ENCODE peak calls at places on chromosomes 7 and 10, in ten cellular contexts. One of them, this sample, is unnamed.

GRCh38 chr7:52854681-52855080 is 180.8 kb upstream of the POM121L12 start:
- DNase-seq in suprapubic skin: no peak
- DNase-seq in colonic mucosa: no peak
- DNase-seq in heart left ventricle: no peak
- DNase-seq in cardiac muscle cell: no peak
- DNase-seq in iPS DF 6.9: no peak
- DNase-seq in PC-9: no peak
- DNase-seq in neural progenitor cell: no peak
- DNase-seq in body of pancreas: no peak
- DNase-seq in CD8-positive, alpha-beta memory T cell: no peak
- DNase-seq in this sample: no peak

GRCh38 chr7:131249483-131249882 is 78.2 kb upstream of the MKLN1 start:
- DNase-seq in CD8-positive, alpha-beta memory T cell: no peak
- DNase-seq in neural progenitor cell: no peak
- DNase-seq in cardiac muscle cell: no peak
- DNase-seq in heart left ventricle: no peak
- DNase-seq in body of pancreas: no peak
- DNase-seq in PC-9: no peak
- DNase-seq in suprapubic skin: no peak
- DNase-seq in colonic mucosa: no peak
- DNase-seq in iPS DF 6.9: no peak
- DNase-seq in this sample: no peak

GRCh38 chr10:59234814-59235429 is 58.5 kb downstream of the PHYHIPL start:
- DNase-seq in PC-9: no peak
- DNase-seq in iPS DF 6.9: no peak
- DNase-seq in suprapubic skin: no peak
- DNase-seq in neural progenitor cell: peak; percentile 60
- DNase-seq in colonic mucosa: peak; percentile 32
- DNase-seq in body of pancreas: peak; percentile 13
- DNase-seq in cardiac muscle cell: peak; percentile 64
- DNase-seq in heart left ventricle: no peak
- DNase-seq in CD8-positive, alpha-beta memory T cell: no peak
- DNase-seq in this sample: no peak

GRCh38 chr7:124155400-124156022 is 122.6 kb upstream of the TMEM229A start:
- DNase-seq in CD8-positive, alpha-beta memory T cell: no peak
- DNase-seq in colonic mucosa: no peak
- DNase-seq in neural progenitor cell: peak; percentile 36
- DNase-seq in PC-9: no peak
- DNase-seq in cardiac muscle cell: peak; percentile 46
- DNase-seq in suprapubic skin: no peak
- DNase-seq in iPS DF 6.9: no peak
- DNase-seq in body of pancreas: no peak
- DNase-seq in heart left ventricle: no peak
- DNase-seq in this sample: no peak

GRCh38 chr10:121406823-121407545 is 191.3 kb downstream of the FGFR2 start:
- DNase-seq in body of pancreas: no peak
- DNase-seq in PC-9: no peak
- DNase-seq in colonic mucosa: no peak
- DNase-seq in cardiac muscle cell: no peak
- DNase-seq in suprapubic skin: no peak
- DNase-seq in neural progenitor cell: no peak
- DNase-seq in heart left ventricle: no peak
- DNase-seq in iPS DF 6.9: no peak
- DNase-seq in CD8-positive, alpha-beta memory T cell: no peak
- DNase-seq in this sample: no peak

GRCh38 chr10:124066744-124067714 is 26.4 kb downstream of the CHST15 start:
- DNase-seq in CD8-positive, alpha-beta memory T cell: no peak
- DNase-seq in body of pancreas: no peak
- DNase-seq in PC-9: no peak
- DNase-seq in suprapubic skin: no peak
- DNase-seq in colonic mucosa: no peak
- DNase-seq in iPS DF 6.9: peak; percentile 33
- DNase-seq in heart left ventricle: no peak
- DNase-seq in neural progenitor cell: peak; percentile 80
- DNase-seq in cardiac muscle cell: no peak
- DNase-seq in this sample: peak; percentile 54

GRCh38 chr10:121043124-121043849 is 192.1 kb downstream of the WDR11 start:
- DNase-seq in PC-9: no peak
- DNase-seq in cardiac muscle cell: peak; percentile 12
- DNase-seq in CD8-positive, alpha-beta memory T cell: no peak
- DNase-seq in colonic mucosa: no peak
- DNase-seq in body of pancreas: no peak
- DNase-seq in iPS DF 6.9: no peak
- DNase-seq in suprapubic skin: no peak
- DNase-seq in heart left ventricle: no peak
- DNase-seq in neural progenitor cell: no peak
- DNase-seq in this sample: no peak

GRCh38 chr10:99430451-99431189 is at the start of gene GOT1:
- DNase-seq in iPS DF 6.9: peak; percentile 97
- DNase-seq in heart left ventricle: peak; percentile 98
- DNase-seq in suprapubic skin: peak; percentile 99
- DNase-seq in PC-9: peak; percentile 96
- DNase-seq in CD8-positive, alpha-beta memory T cell: peak; percentile 89
- DNase-seq in colonic mucosa: peak; percentile 98
- DNase-seq in neural progenitor cell: peak; percentile 98
- DNase-seq in body of pancreas: peak; percentile 97
- DNase-seq in cardiac muscle cell: peak; percentile 99
- DNase-seq in this sample: peak; percentile 96

GRCh38 chr10:3763035-3763456 is 22.0 kb downstream of the KLF6 start:
- DNase-seq in body of pancreas: no peak
- DNase-seq in neural progenitor cell: no peak
- DNase-seq in heart left ventricle: no peak
- DNase-seq in CD8-positive, alpha-beta memory T cell: no peak
- DNase-seq in iPS DF 6.9: no peak
- DNase-seq in colonic mucosa: peak; percentile 46
- DNase-seq in PC-9: peak; percentile 95
- DNase-seq in suprapubic skin: peak; percentile 56
- DNase-seq in cardiac muscle cell: no peak
- DNase-seq in this sample: no peak

GRCh38 chr10:3759397-3759796 is 25.6 kb downstream of the KLF6 start:
- DNase-seq in iPS DF 6.9: no peak
- DNase-seq in heart left ventricle: no peak
- DNase-seq in suprapubic skin: no peak
- DNase-seq in PC-9: no peak
- DNase-seq in neural progenitor cell: no peak
- DNase-seq in body of pancreas: no peak
- DNase-seq in cardiac muscle cell: no peak
- DNase-seq in CD8-positive, alpha-beta memory T cell: no peak
- DNase-seq in colonic mucosa: no peak
- DNase-seq in this sample: no peak

GRCh38 chr10:3760083-3760482 is 24.9 kb downstream of the KLF6 start:
- DNase-seq in heart left ventricle: no peak
- DNase-seq in colonic mucosa: no peak
- DNase-seq in suprapubic skin: peak; percentile 70
- DNase-seq in CD8-positive, alpha-beta memory T cell: no peak
- DNase-seq in body of pancreas: no peak
- DNase-seq in neural progenitor cell: no peak
- DNase-seq in iPS DF 6.9: no peak
- DNase-seq in cardiac muscle cell: no peak
- DNase-seq in PC-9: no peak
- DNase-seq in this sample: no peak

GRCh38 chr10:3761916-3762708 is 22.9 kb downstream of the KLF6 start:
- DNase-seq in PC-9: peak; percentile 96
- DNase-seq in heart left ventricle: no peak
- DNase-seq in colonic mucosa: peak; percentile 18
- DNase-seq in body of pancreas: no peak
- DNase-seq in cardiac muscle cell: no peak
- DNase-seq in iPS DF 6.9: no peak
- DNase-seq in neural progenitor cell: peak; percentile 84
- DNase-seq in suprapubic skin: peak; percentile 16
- DNase-seq in CD8-positive, alpha-beta memory T cell: no peak
- DNase-seq in this sample: no peak

GRCh38 chr10:3761111-3761686 is 23.8 kb downstream of the KLF6 start:
- DNase-seq in PC-9: peak; percentile 53
- DNase-seq in neural progenitor cell: no peak
- DNase-seq in heart left ventricle: no peak
- DNase-seq in body of pancreas: no peak
- DNase-seq in cardiac muscle cell: no peak
- DNase-seq in colonic mucosa: peak; percentile 13
- DNase-seq in iPS DF 6.9: no peak
- DNase-seq in suprapubic skin: peak; percentile 11
- DNase-seq in CD8-positive, alpha-beta memory T cell: no peak
- DNase-seq in this sample: no peak
- H3K4me1 ChIP-seq in PC-9: peaks cover 89% of the 10 kb centered on the region
- H3K4me1 ChIP-seq in neural progenitor cell: peaks cover 10% of the 10 kb centered on the region
- H3K4me1 ChIP-seq in heart left ventricle: peaks cover 10% of the 10 kb centered on the region
- H3K4me1 ChIP-seq in body of pancreas: no peaks in the 10 kb centered on the region
- H3K4me1 ChIP-seq in cardiac muscle cell: peaks cover under 1% of the 10 kb centered on the region
- H3K4me1 ChIP-seq in colonic mucosa: no peaks in the 10 kb centered on the region
- H3K4me1 ChIP-seq in iPS DF 6.9: peaks cover 3% of the 10 kb centered on the region
- H3K4me1 ChIP-seq in suprapubic skin: peaks cover 58% of the 10 kb centered on the region
- H3K4me1 ChIP-seq in CD8-positive, alpha-beta memory T cell: peaks cover 66% of the 10 kb centered on the region
- H3K4me1 ChIP-seq in this sample: no peaks in the 10 kb centered on the region

GRCh38 chr7:75885011-75885410 is 6.2 kb downstream of the RHBDD2 start:
- DNase-seq in cardiac muscle cell: no peak
- DNase-seq in heart left ventricle: no peak
- DNase-seq in iPS DF 6.9: no peak
- DNase-seq in neural progenitor cell: no peak
- DNase-seq in CD8-positive, alpha-beta memory T cell: no peak
- DNase-seq in colonic mucosa: no peak
- DNase-seq in body of pancreas: no peak
- DNase-seq in suprapubic skin: no peak
- DNase-seq in PC-9: no peak
- DNase-seq in this sample: no peak
- H3K36me3 ChIP-seq in cardiac muscle cell: peaks cover 31% of the 10 kb centered on the region
- H3K36me3 ChIP-seq in heart left ventricle: peaks cover 75% of the 10 kb centered on the region
- H3K36me3 ChIP-seq in iPS DF 6.9: peaks cover 26% of the 10 kb centered on the region
- H3K36me3 ChIP-seq in neural progenitor cell: no peaks in the 10 kb centered on the region
- H3K36me3 ChIP-seq in CD8-positive, alpha-beta memory T cell: peaks cover 49% of the 10 kb centered on the region
- H3K36me3 ChIP-seq in colonic mucosa: peaks cover 9% of the 10 kb centered on the region
- H3K36me3 ChIP-seq in body of pancreas: peaks cover 12% of the 10 kb centered on the region
- H3K36me3 ChIP-seq in suprapubic skin: peaks cover 70% of the 10 kb centered on the region
- H3K36me3 ChIP-seq in PC-9: peaks cover 13% of the 10 kb centered on the region
- H3K36me3 ChIP-seq in this sample: peaks cover 7% of the 10 kb centered on the region

GRCh38 chr10:670990-671389 is 18.5 kb downstream of the DIP2C start:
- DNase-seq in CD8-positive, alpha-beta memory T cell: no peak
- DNase-seq in body of pancreas: no peak
- DNase-seq in iPS DF 6.9: no peak
- DNase-seq in heart left ventricle: no peak
- DNase-seq in suprapubic skin: no peak
- DNase-seq in PC-9: no peak
- DNase-seq in neural progenitor cell: no peak
- DNase-seq in cardiac muscle cell: no peak
- DNase-seq in colonic mucosa: peak; percentile 12
- DNase-seq in this sample: no peak

GRCh38 chr10:670038-670437 is 19.4 kb downstream of the DIP2C start:
- DNase-seq in cardiac muscle cell: no peak
- DNase-seq in body of pancreas: no peak
- DNase-seq in CD8-positive, alpha-beta memory T cell: no peak
- DNase-seq in PC-9: no peak
- DNase-seq in iPS DF 6.9: no peak
- DNase-seq in colonic mucosa: peak; percentile 8
- DNase-seq in suprapubic skin: no peak
- DNase-seq in heart left ventricle: no peak
- DNase-seq in neural progenitor cell: no peak
- DNase-seq in this sample: no peak

GRCh38 chr10:667602-668143 is 21.8 kb downstream of the DIP2C start:
- DNase-seq in neural progenitor cell: no peak
- DNase-seq in heart left ventricle: no peak
- DNase-seq in cardiac muscle cell: no peak
- DNase-seq in PC-9: no peak
- DNase-seq in iPS DF 6.9: no peak
- DNase-seq in body of pancreas: no peak
- DNase-seq in colonic mucosa: no peak
- DNase-seq in CD8-positive, alpha-beta memory T cell: no peak
- DNase-seq in suprapubic skin: no peak
- DNase-seq in this sample: no peak

GRCh38 chr10:667096-667495 is 22.4 kb downstream of the DIP2C start:
- DNase-seq in heart left ventricle: no peak
- DNase-seq in PC-9: no peak
- DNase-seq in body of pancreas: no peak
- DNase-seq in iPS DF 6.9: no peak
- DNase-seq in colonic mucosa: no peak
- DNase-seq in neural progenitor cell: no peak
- DNase-seq in cardiac muscle cell: no peak
- DNase-seq in CD8-positive, alpha-beta memory T cell: no peak
- DNase-seq in suprapubic skin: no peak
- DNase-seq in this sample: no peak

DNA sequence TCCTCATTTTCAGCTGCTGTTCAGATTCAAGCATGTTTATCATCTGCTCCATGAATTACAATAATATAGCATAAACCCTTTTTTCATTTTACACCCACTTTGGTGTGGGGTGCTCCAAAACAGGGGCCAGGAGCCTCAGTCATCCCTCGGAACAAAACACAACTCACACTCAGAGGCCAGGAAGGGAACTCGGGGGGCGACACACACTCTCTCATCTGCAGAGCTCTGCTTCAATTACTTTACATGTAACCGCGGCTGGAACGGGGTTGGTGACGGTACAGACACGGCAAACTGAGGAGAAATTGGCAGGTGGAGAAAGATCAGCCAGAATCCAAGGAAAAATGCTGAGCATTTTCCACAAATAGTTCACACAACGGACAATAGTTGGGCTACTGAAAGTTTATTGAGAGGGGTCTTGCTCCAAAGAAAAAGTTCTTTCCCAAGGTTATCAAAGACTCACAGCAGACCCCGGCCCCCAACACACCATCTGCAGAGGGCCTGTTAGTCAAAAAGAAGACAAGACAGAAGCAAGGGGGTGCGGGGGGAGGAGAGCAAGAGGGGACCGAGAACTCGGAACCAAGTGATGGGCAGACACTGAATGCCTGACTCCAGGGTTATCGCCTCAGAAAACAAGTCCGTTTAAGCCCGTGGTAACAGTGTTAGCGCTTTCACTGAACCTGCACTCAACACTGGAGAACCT is 20.5 kb downstream of the DIP2C start:
- DNase-seq in suprapubic skin: no peak
- DNase-seq in body of pancreas: no peak
- DNase-seq in neural progenitor cell: no peak
- DNase-seq in PC-9: no peak
- DNase-seq in heart left ventricle: no peak
- DNase-seq in CD8-positive, alpha-beta memory T cell: no peak
- DNase-seq in iPS DF 6.9: no peak
- DNase-seq in colonic mucosa: no peak
- DNase-seq in cardiac muscle cell: no peak
- DNase-seq in this sample: no peak
- H3K4me1 ChIP-seq in suprapubic skin: no peaks in the 10 kb centered on the region
- H3K4me1 ChIP-seq in body of pancreas: peaks cover under 1% of the 10 kb centered on the region
- H3K4me1 ChIP-seq in neural progenitor cell: peaks cover 5% of the 10 kb centered on the region
- H3K4me1 ChIP-seq in PC-9: no peaks in the 10 kb centered on the region
- H3K4me1 ChIP-seq in heart left ventricle: peaks cover 8% of the 10 kb centered on the region
- H3K4me1 ChIP-seq in CD8-positive, alpha-beta memory T cell: no peaks in the 10 kb centered on the region
- H3K4me1 ChIP-seq in iPS DF 6.9: no peaks in the 10 kb centered on the region
- H3K4me1 ChIP-seq in colonic mucosa: no peaks in the 10 kb centered on the region
- H3K4me1 ChIP-seq in cardiac muscle cell: no peaks in the 10 kb centered on the region
- H3K4me1 ChIP-seq in this sample: no peaks in the 10 kb centered on the region

GRCh38 chr7:129421717-129422250 is 12.4 kb upstream of the STRIP2 start:
- DNase-seq in iPS DF 6.9: no peak
- DNase-seq in heart left ventricle: no peak
- DNase-seq in suprapubic skin: no peak
- DNase-seq in cardiac muscle cell: peak; percentile 9
- DNase-seq in neural progenitor cell: no peak
- DNase-seq in body of pancreas: no peak
- DNase-seq in CD8-positive, alpha-beta memory T cell: no peak
- DNase-seq in PC-9: no peak
- DNase-seq in colonic mucosa: no peak
- DNase-seq in this sample: no peak

GRCh38 chr7:129422727-129423126 is 11.5 kb upstream of the STRIP2 start:
- DNase-seq in neural progenitor cell: no peak
- DNase-seq in CD8-positive, alpha-beta memory T cell: no peak
- DNase-seq in heart left ventricle: no peak
- DNase-seq in colonic mucosa: no peak
- DNase-seq in PC-9: no peak
- DNase-seq in body of pancreas: no peak
- DNase-seq in iPS DF 6.9: no peak
- DNase-seq in cardiac muscle cell: no peak
- DNase-seq in suprapubic skin: no peak
- DNase-seq in this sample: no peak

GRCh38 chr7:129412501-129412900 is 21.7 kb upstream of the STRIP2 start:
- DNase-seq in CD8-positive, alpha-beta memory T cell: no peak
- DNase-seq in cardiac muscle cell: no peak
- DNase-seq in body of pancreas: no peak
- DNase-seq in iPS DF 6.9: no peak
- DNase-seq in neural progenitor cell: no peak
- DNase-seq in suprapubic skin: no peak
- DNase-seq in heart left ventricle: no peak
- DNase-seq in colonic mucosa: no peak
- DNase-seq in PC-9: no peak
- DNase-seq in this sample: no peak

DNA sequence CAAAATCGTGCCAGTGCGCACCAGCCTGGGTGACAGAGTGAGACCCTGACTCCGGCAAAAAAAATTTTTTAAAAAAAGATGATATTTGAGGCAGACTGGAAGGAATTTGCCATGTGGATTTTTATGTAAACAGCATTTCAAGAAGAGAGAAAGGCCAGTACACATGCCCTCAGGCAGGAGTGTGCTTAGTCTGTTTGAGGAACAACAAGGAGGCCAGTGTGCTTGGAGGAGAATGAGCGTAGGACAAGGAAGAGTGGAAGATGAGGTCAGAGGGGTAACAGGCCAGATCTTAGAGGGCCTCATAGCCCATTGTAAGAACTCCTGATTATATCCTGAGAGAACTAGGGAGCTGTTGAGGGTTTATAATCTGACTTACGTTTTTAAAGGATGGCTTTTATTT is 17.2 kb upstream of the STRIP2 start:
- DNase-seq in colonic mucosa: no peak
- DNase-seq in suprapubic skin: no peak
- DNase-seq in body of pancreas: no peak
- DNase-seq in neural progenitor cell: no peak
- DNase-seq in heart left ventricle: no peak
- DNase-seq in CD8-positive, alpha-beta memory T cell: no peak
- DNase-seq in iPS DF 6.9: no peak
- DNase-seq in PC-9: no peak
- DNase-seq in cardiac muscle cell: no peak
- DNase-seq in this sample: no peak
- H3K36me3 ChIP-seq in colonic mucosa: no peaks in the 10 kb centered on the region
- H3K36me3 ChIP-seq in suprapubic skin: peaks cover 45% of the 10 kb centered on the region
- H3K36me3 ChIP-seq in body of pancreas: peaks cover 4% of the 10 kb centered on the region
- H3K36me3 ChIP-seq in neural progenitor cell: no peaks in the 10 kb centered on the region
- H3K36me3 ChIP-seq in heart left ventricle: peaks cover 16% of the 10 kb centered on the region
- H3K36me3 ChIP-seq in CD8-positive, alpha-beta memory T cell: no peaks in the 10 kb centered on the region
- H3K36me3 ChIP-seq in iPS DF 6.9: no peaks in the 10 kb centered on the region
- H3K36me3 ChIP-seq in PC-9: no peaks in the 10 kb centered on the region
- H3K36me3 ChIP-seq in cardiac muscle cell: peaks cover 7% of the 10 kb centered on the region
- H3K36me3 ChIP-seq in this sample: no peaks in the 10 kb centered on the region